ENCODE peak calls at places on chromosomes 12 and 14, in ten cellular contexts. H is activated T-cell treated with anti-CD3 and anti-CD28 coated beads, Interleukin-2, amount 50 U/mL, for 72 hours; G is stimulated activated CD4-positive, alpha-beta T cell treated with anti-CD3 and anti-CD28 coated beads, Interleukin-2, amount 100 ng/mL, for 4 hours; Q is NCI-H345; T is T follicular helper cell; S is AG04450; E is kidney; Y is activated CD4-positive, alpha-beta T cell treated with anti-CD3 and anti-CD28 coated beads for 1 hour; D is GM12865; N is GM04504. I is an unnamed sample.

GRCh38 chr12:107092669-107093546 is 441 bp downstream of the CRY1 start:
- DNase-seq in H (peak; percentile 70), G (peak; percentile 77), Q (peak; percentile 47), T (peak; percentile 69), S (no peak), E (peak; percentile 90), Y (peak; percentile 76), D (peak; percentile 38), N (no peak), I (peak; percentile 75)

GRCh38 chr12:16530268-16530865 is 75.6 kb downstream of the LMO3 start:
- DNase-seq in H (no peak), G (no peak), Q (peak; percentile 91), T (no peak), S (no peak), E (no peak), Y (no peak), D (no peak), N (peak; percentile 2), I (no peak)

GRCh38 chr14:92513966-92514843 is 624 bp downstream of the RIN3 start:
- DNase-seq in H (peak; percentile 48), G (peak; percentile 11), Q (no peak), T (no peak), S (no peak), E (peak; percentile 77), Y (peak; percentile 32), D (peak; percentile 35), N (no peak), I (peak; percentile 57)

GRCh38 chr14:72883963-72884362 is 9.9 kb downstream of the DPF3 start:
- DNase-seq in H (peak; percentile 35), G (no peak), Q (no peak), T (no peak), S (no peak), E (no peak), Y (no peak), D (peak; percentile 75), N (no peak), I (no peak)

GRCh38 chr12:113955109-113955970 is 10.8 kb downstream of the RBM19 start:
- DNase-seq in H (no peak), G (no peak), Q (no peak), T (no peak), S (no peak), E (no peak), Y (no peak), D (peak; percentile 28), N (no peak), I (no peak)

GRCh38 chr12:124497658-124498057 is 69.8 kb downstream of the NCOR2 start:
- DNase-seq in H (no peak), G (no peak), Q (no peak), T (no peak), S (peak; percentile 69), E (no peak), Y (no peak), D (no peak), N (peak; percentile 78), I (no peak)

GRCh38 chr12:70121562-70121961 is 121.7 kb upstream of the CNOT2 start:
- DNase-seq in H (no peak), G (no peak), Q (no peak), T (no peak), S (no peak), E (no peak), Y (no peak), D (no peak), N (no peak), I (no peak)

GRCh38 chr12:45611495-45611894 is 118.0 kb upstream of the ARID2 start:
- DNase-seq in H (no peak), G (no peak), Q (no peak), T (no peak), S (no peak), E (no peak), Y (no peak), D (no peak), N (no peak), I (no peak)

GRCh38 chr12:85835810-85836715 is at the start of gene RASSF9:
- DNase-seq in H (no peak), G (no peak), Q (no peak), T (no peak), S (peak; percentile 20), E (peak; percentile 86), Y (no peak), D (peak; percentile 2), N (peak; percentile 67), I (peak; percentile 77)

GRCh38 chr12:109741970-109742372 is 28.3 kb downstream of the FAM222A start:
- DNase-seq in H (no peak), G (no peak), Q (no peak), T (no peak), S (no peak), E (peak; percentile 30), Y (no peak), D (no peak), N (no peak), I (peak; percentile 15)

GRCh38 chr14:100409016-100409385 is 85.9 kb downstream of the SLC25A47 start:
- DNase-seq in H (no peak), G (no peak), Q (no peak), T (no peak), S (no peak), E (no peak), Y (no peak), D (no peak), N (no peak), I (no peak)

I was measured in lower lobe of right lung.